ENCODE peak calls at places on chromosome 14, in six cellular contexts. One of them, this sample, is unnamed.

GRCh38 chr14:68255697-68256178 is 436.2 kb downstream of the RAD51B start:
- DNase-seq in activated CD8-positive, alpha-beta memory T cell treated with anti-CD3 and anti-CD28 coated beads for 4 hours: no peak
- DNase-seq in small intestine: no peak
- DNase-seq in AG04449: peak; percentile 58
- DNase-seq in RCC 7860: no peak
- DNase-seq in HS-5: no peak
- DNase-seq in this sample: no peak

GRCh38 chr14:23624830-23625404 is 11.2 kb upstream of the DHRS2 start:
- DNase-seq in activated CD8-positive, alpha-beta memory T cell treated with anti-CD3 and anti-CD28 coated beads for 4 hours: no peak
- DNase-seq in small intestine: no peak
- DNase-seq in AG04449: no peak
- DNase-seq in RCC 7860: no peak
- DNase-seq in HS-5: no peak
- DNase-seq in this sample: peak; percentile 4

GRCh38 chr14:25351269-25351668 is 301.3 kb upstream of the STXBP6 start:
- DNase-seq in activated CD8-positive, alpha-beta memory T cell treated with anti-CD3 and anti-CD28 coated beads for 4 hours: no peak
- DNase-seq in small intestine: no peak
- DNase-seq in AG04449: no peak
- DNase-seq in RCC 7860: no peak
- DNase-seq in HS-5: no peak
- DNase-seq in this sample: no peak

GRCh38 chr14:35809597-35809996 is 502 bp upstream of the RALGAPA1 start:
- DNase-seq in activated CD8-positive, alpha-beta memory T cell treated with anti-CD3 and anti-CD28 coated beads for 4 hours: no peak
- DNase-seq in small intestine: no peak
- DNase-seq in AG04449: no peak
- DNase-seq in RCC 7860: no peak
- DNase-seq in HS-5: no peak
- DNase-seq in this sample: no peak

GRCh38 chr14:88983755-88984154 is 159.3 kb downstream of the TTC8 start:
- DNase-seq in activated CD8-positive, alpha-beta memory T cell treated with anti-CD3 and anti-CD28 coated beads for 4 hours: no peak
- DNase-seq in small intestine: no peak
- DNase-seq in AG04449: peak; percentile 68
- DNase-seq in RCC 7860: peak; percentile 91
- DNase-seq in HS-5: peak; percentile 68
- DNase-seq in this sample: no peak

GRCh38 chr14:97975960-97976359 is 1178.8 kb downstream of the VRK1 start:
- DNase-seq in activated CD8-positive, alpha-beta memory T cell treated with anti-CD3 and anti-CD28 coated beads for 4 hours: no peak
- DNase-seq in small intestine: no peak
- DNase-seq in AG04449: no peak
- DNase-seq in RCC 7860: no peak
- DNase-seq in HS-5: no peak
- DNase-seq in this sample: no peak

GRCh38 chr14:77892381-77892871 is 92.5 kb downstream of the ADCK1 start:
- DNase-seq in activated CD8-positive, alpha-beta memory T cell treated with anti-CD3 and anti-CD28 coated beads for 4 hours: no peak
- DNase-seq in small intestine: no peak
- DNase-seq in AG04449: no peak
- DNase-seq in RCC 7860: no peak
- DNase-seq in HS-5: no peak
- DNase-seq in this sample: no peak

GRCh38 chr14:79745046-79745445 is 466.3 kb downstream of the DIO2 start:
- DNase-seq in activated CD8-positive, alpha-beta memory T cell treated with anti-CD3 and anti-CD28 coated beads for 4 hours: no peak
- DNase-seq in small intestine: no peak
- DNase-seq in AG04449: no peak
- DNase-seq in RCC 7860: no peak
- DNase-seq in HS-5: no peak
- DNase-seq in this sample: no peak

This sample was measured in neuronal stem cell.